ENCODE peak calls at places on chromosomes 11 and 22, in ten cellular contexts. G is fibroblast of lung, K is epithelial cell of esophagus, P is stomach, H is lung, J is AG04450, U is iPS DF 6.9, Q is IMR-90, B is colonic mucosa, L is tibial artery. S is an unnamed sample.

GRCh38 chr22:24302591-24302990 is 32.0 kb downstream of the SPECC1L start:
- DNase-seq in G (no peak), K (no peak), P (no peak), H (no peak), J (no peak), U (no peak), Q (no peak), B (peak), L (no peak), S (no peak)

GRCh38 chr11:3043315-3043871 is 13.8 kb downstream of the CARS1 start:
- DNase-seq in G (peak), K (no peak), P (peak), H (no peak), J (no peak), U (no peak), Q (no peak), B (no peak), L (peak), S (peak)

GRCh38 chr11:86064236-86064803 is 4.6 kb downstream of the PICALM start:
- DNase-seq in G (peak), K (peak), P (no peak), H (no peak), J (no peak), U (no peak), Q (peak), B (no peak), L (no peak), S (no peak)

GRCh38 chr22:30823015-30823370 is 128.3 kb downstream of the OSBP2 start:
- DNase-seq in G (no peak), K (peak), P (no peak), H (no peak), J (no peak), U (no peak), Q (no peak), B (no peak), L (no peak), S (no peak)

GRCh38 chr22:49208768-49209252 is 618.9 kb downstream of the BRD1 start:
- DNase-seq in G (no peak), K (no peak), P (peak), H (no peak), J (no peak), U (no peak), Q (no peak), B (no peak), L (peak), S (peak)

GRCh38 chr11:70608568-70609314 is 210.4 kb downstream of the CTTN start:
- DNase-seq in G (peak), K (no peak), P (no peak), H (no peak), J (no peak), U (no peak), Q (peak), B (no peak), L (no peak), S (no peak)

GRCh38 chr11:3631331-3631730 is 10.5 kb downstream of the ART5 start:
- DNase-seq in G (no peak), K (peak), P (no peak), H (no peak), J (no peak), U (no peak), Q (no peak), B (no peak), L (no peak), S (no peak)

GRCh38 chr22:39300198-39300830 is 19.1 kb downstream of the RPL3 start:
- DNase-seq in G (no peak), K (no peak), P (no peak), H (no peak), J (no peak), U (no peak), Q (no peak), B (no peak), L (peak), S (peak)

GRCh38 chr11:94909371-94909820 is 64.0 kb downstream of the CWC15 start:
- DNase-seq in G (peak), K (no peak), P (no peak), H (no peak), J (no peak), U (no peak), Q (peak), B (no peak), L (no peak), S (no peak)

GRCh38 chr11:12269104-12269441 is 108.3 kb upstream of the PARVA start:
- DNase-seq in G (no peak), K (peak), P (peak), H (peak), J (no peak), U (no peak), Q (peak), B (peak), L (no peak), S (peak)

GRCh38 chr11:112877561-112877960 is 83.7 kb upstream of the NCAM1 start:
- DNase-seq in G (no peak), K (no peak), P (no peak), H (no peak), J (no peak), U (no peak), Q (no peak), B (no peak), L (no peak), S (no peak)

GRCh38 chr22:47304191-47304831 is 541.9 kb downstream of the TBC1D22A start:
- DNase-seq in G (no peak), K (no peak), P (peak), H (no peak), J (no peak), U (no peak), Q (no peak), B (no peak), L (no peak), S (peak)

GRCh38 chr11:10285148-10285802 is 8.7 kb downstream of the SBF2 start:
- DNase-seq in G (no peak), K (peak), P (no peak), H (no peak), J (no peak), U (no peak), Q (no peak), B (no peak), L (no peak), S (no peak)

GRCh38 chr11:117072517-117073218 is 25.6 kb downstream of the SIK3 start:
- DNase-seq in G (peak), K (peak), P (no peak), H (no peak), J (peak), U (no peak), Q (peak), B (no peak), L (no peak), S (no peak)

GRCh38 chr11:58640386-58641023 is 18.0 kb downstream of the CNTF start:
- DNase-seq in G (no peak), K (no peak), P (no peak), H (no peak), J (no peak), U (no peak), Q (no peak), B (no peak), L (no peak), S (no peak)

GRCh38 chr22:17742528-17742902 is 31.8 kb downstream of the BID start:
- DNase-seq in G (peak), K (peak), P (peak), H (peak), J (peak), U (peak), Q (peak), B (peak), L (no peak), S (no peak)

GRCh38 chr11:102254047-102254446 is 63.2 kb upstream of the BIRC3 start:
- DNase-seq in G (no peak), K (no peak), P (no peak), H (no peak), J (no peak), U (no peak), Q (no peak), B (no peak), L (no peak), S (no peak)

GRCh38 chr11:2207773-2208621 is 36.4 kb upstream of the TH start:
- DNase-seq in G (no peak), K (no peak), P (peak), H (no peak), J (no peak), U (no peak), Q (no peak), B (peak), L (peak), S (peak)

GRCh38 chr11:117861151-117862018 is 15.1 kb downstream of the FXYD6 start:
- DNase-seq in G (no peak), K (peak), P (peak), H (no peak), J (no peak), U (peak), Q (no peak), B (no peak), L (no peak), S (no peak)

GRCh38 chr11:119248750-119249670 is 42.9 kb downstream of the CBL start:
- DNase-seq in G (no peak), K (no peak), P (no peak), H (no peak), J (no peak), U (no peak), Q (no peak), B (no peak), L (no peak), S (no peak)

GRCh38 chr11:59807047-59807446 is 3.5 kb downstream of the MRPL16 start:
- DNase-seq in G (no peak), K (no peak), P (no peak), H (no peak), J (no peak), U (no peak), Q (no peak), B (no peak), L (no peak), S (no peak)

GRCh38 chr22:25013634-25014033 is 61.1 kb downstream of the KIAA1671 start:
- DNase-seq in G (no peak), K (peak), P (no peak), H (no peak), J (no peak), U (no peak), Q (no peak), B (peak), L (no peak), S (no peak)

GRCh38 chr11:30801357-30801756 is 215.2 kb upstream of the MPPED2 start:
- DNase-seq in G (no peak), K (no peak), P (no peak), H (no peak), J (no peak), U (no peak), Q (no peak), B (no peak), L (no peak), S (no peak)

GRCh38 chr22:37610480-37611148 is 2.0 kb downstream of the GGA1 start:
- DNase-seq in G (no peak), K (peak), P (no peak), H (no peak), J (no peak), U (no peak), Q (no peak), B (peak), L (no peak), S (no peak)

GRCh38 chr11:117914398-117914761 is 14.8 kb downstream of the TMPRSS13 start:
- DNase-seq in G (no peak), K (no peak), P (no peak), H (no peak), J (no peak), U (no peak), Q (no peak), B (no peak), L (no peak), S (peak)

GRCh38 chr11:110069158-110069737 is 23.9 kb upstream of the ZC3H12C start:
- DNase-seq in G (peak), K (peak), P (peak), H (peak), J (no peak), U (no peak), Q (peak), B (peak), L (peak), S (no peak)

GRCh38 chr11:86524603-86525352 is 147.6 kb downstream of the ME3 start:
- DNase-seq in G (peak), K (peak), P (no peak), H (no peak), J (no peak), U (no peak), Q (peak), B (no peak), L (no peak), S (no peak)

GRCh38 chr11:64763804-64764611 is 4.2 kb upstream of the PYGM start:
- DNase-seq in G (no peak), K (no peak), P (peak), H (no peak), J (no peak), U (no peak), Q (no peak), B (no peak), L (peak), S (no peak)

GRCh38 chr22:22427542-22428065 is 80.9 kb downstream of the ZNF280B start:
- DNase-seq in G (no peak), K (no peak), P (no peak), H (no peak), J (no peak), U (no peak), Q (no peak), B (no peak), L (no peak), S (no peak)

GRCh38 chr11:130531061-130531460 is 82.6 kb downstream of the ADAMTS15 start:
- DNase-seq in G (peak), K (no peak), P (no peak), H (no peak), J (no peak), U (no peak), Q (no peak), B (no peak), L (no peak), S (no peak)

GRCh38 chr22:38570841-38571364 is 920 bp upstream of the DMC1 start:
- DNase-seq in G (peak), K (peak), P (peak), H (no peak), J (no peak), U (no peak), Q (peak), B (peak), L (peak), S (peak)

GRCh38 chr11:124670732-124671131 is 2.8 kb downstream of the SIAE start:
- DNase-seq in G (no peak), K (peak), P (no peak), H (no peak), J (no peak), U (no peak), Q (peak), B (no peak), L (no peak), S (no peak)

GRCh38 chr11:109865558-109866186 is 227.5 kb upstream of the ZC3H12C start:
- DNase-seq in G (no peak), K (peak), P (no peak), H (no peak), J (no peak), U (no peak), Q (no peak), B (peak), L (no peak), S (no peak)

GRCh38 chr11:117900720-117901440 is 24.4 kb upstream of the FXYD6 start:
- DNase-seq in G (no peak), K (peak), P (no peak), H (no peak), J (no peak), U (no peak), Q (no peak), B (no peak), L (no peak), S (no peak)

GRCh38 chr11:78449866-78450265 is 32.2 kb upstream of the GAB2 start:
- DNase-seq in G (peak), K (no peak), P (no peak), H (no peak), J (no peak), U (no peak), Q (peak), B (no peak), L (no peak), S (no peak)

DNA sequence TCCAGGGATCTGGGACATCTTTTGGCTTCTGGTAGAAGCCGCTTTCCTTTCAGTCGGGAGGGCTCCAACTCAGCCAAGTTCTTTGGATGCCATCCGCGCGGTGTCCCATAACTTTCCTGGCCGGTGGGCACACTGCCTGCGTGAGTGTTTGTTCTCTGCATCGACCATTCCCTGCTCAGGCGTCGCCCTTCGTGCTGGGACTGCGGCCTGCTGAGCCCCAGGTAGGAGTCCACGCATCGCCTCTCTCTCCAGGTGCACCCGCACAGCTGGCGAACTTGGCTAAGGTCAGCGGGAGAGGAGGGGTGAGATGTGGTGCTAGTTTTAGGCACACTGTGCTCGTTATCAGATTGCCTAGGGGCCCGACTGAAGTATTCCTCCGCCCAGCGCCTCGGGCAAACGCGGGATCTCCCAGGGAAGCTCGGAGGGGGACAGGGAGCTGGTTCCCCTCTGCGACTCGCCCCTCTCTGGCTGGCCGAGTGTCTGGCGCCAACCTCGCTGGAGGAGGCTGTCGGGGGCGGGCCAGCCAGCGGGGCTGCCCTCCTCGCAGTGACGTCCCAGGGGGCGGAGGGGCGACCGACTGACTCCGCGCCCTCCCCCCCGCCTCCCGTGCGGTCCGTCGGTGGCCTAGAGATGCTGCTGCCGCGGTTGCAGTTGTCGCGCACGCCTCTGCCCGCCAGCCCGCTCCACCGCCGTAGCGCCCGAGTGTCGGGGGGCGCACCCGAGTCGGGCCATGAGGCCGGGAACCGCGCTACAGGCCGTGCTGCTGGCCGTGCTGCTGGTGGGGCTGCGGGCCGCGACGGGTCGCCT is at the start of gene LAYN:
- DNase-seq in G (peak), K (peak), P (peak), H (no peak), J (no peak), U (no peak), Q (peak), B (peak), L (peak), S (peak)
- H3K4me3 ChIP-seq in G (peak), K (peak), P (peak), H (peak), J (peak), U (peak), Q (peak), B (peak), L (peak), S (peak)

GRCh38 chr11:89495951-89496350 is 4.8 kb upstream of the NOX4 start:
- DNase-seq in G (peak), K (peak), P (no peak), H (no peak), J (peak), U (no peak), Q (peak), B (no peak), L (peak), S (no peak)

GRCh38 chr11:89487016-89487415 is 4.2 kb downstream of the NOX4 start:
- DNase-seq in G (peak), K (no peak), P (no peak), H (no peak), J (no peak), U (no peak), Q (peak), B (no peak), L (no peak), S (no peak)

GRCh38 chr11:89489930-89490329 is 1.2 kb downstream of the NOX4 start:
- DNase-seq in G (peak), K (peak), P (no peak), H (no peak), J (no peak), U (no peak), Q (peak), B (no peak), L (no peak), S (no peak)

GRCh38 chr11:89491141-89491690 is at the start of gene NOX4:
- DNase-seq in G (peak), K (peak), P (peak), H (no peak), J (no peak), U (no peak), Q (peak), B (no peak), L (peak), S (no peak)
- H3K4me3 ChIP-seq in G (peak), K (peak), P (peak), H (peak), J (peak), U (peak), Q (peak), B (peak), L (peak), S (peak)

GRCh38 chr11:44574620-44575287 is 9.3 kb downstream of the CD82 start:
- DNase-seq in G (peak), K (peak), P (peak), H (no peak), J (peak), U (no peak), Q (peak), B (no peak), L (no peak), S (no peak)
- H3K4me3 ChIP-seq in G (no peak), K (no peak), P (no peak), H (no peak), J (no peak), U (no peak), Q (no peak), B (no peak), L (no peak), S (no peak)

DNA sequence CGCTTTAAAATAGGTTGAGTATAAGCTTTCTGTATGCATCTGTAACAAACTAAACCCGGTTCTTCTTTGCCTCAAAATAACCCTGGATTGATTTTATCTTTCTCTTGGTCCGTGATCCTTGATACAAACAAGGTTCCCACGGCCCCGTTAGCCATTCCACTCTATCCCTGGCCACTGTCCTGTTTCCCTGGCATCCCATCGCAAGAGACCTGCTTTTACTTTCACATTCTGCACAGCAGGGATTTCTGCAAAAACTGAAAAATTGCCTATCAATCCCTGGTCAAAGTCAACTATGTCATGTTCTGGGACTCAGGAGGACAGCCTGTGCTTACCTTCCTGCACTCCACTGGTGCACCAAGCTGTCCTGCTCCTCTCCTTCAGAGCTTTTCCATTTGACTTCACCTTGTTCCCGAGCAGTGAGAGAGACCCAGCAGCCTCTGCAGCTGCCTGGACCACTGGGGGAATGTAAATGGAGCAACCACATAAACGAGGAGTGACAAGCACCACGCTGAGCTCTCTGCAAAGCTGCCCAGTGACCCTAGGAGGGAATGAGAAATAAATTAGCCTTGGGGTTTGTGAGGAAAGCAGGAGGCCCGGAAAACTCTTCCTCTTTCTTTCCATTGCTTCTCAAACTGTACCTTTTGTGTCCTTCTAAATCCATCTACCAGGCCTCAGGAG is 175.9 kb downstream of the NTM start:
- DNase-seq in G (peak), K (no peak), P (no peak), H (no peak), J (no peak), U (no peak), Q (no peak), B (no peak), L (no peak), S (no peak)
- H3K4me3 ChIP-seq in G (no peak), K (no peak), P (peak), H (no peak), J (peak), U (no peak), Q (peak), B (no peak), L (no peak), S (peak)

GRCh38 chr11:72752088-72752914 is at the start of gene ARAP1:
- DNase-seq in G (peak), K (peak), P (peak), H (peak), J (no peak), U (no peak), Q (peak), B (peak), L (peak), S (peak)
- H3K4me3 ChIP-seq in G (peak), K (peak), P (peak), H (peak), J (peak), U (peak), Q (peak), B (peak), L (peak), S (peak)

DNA sequence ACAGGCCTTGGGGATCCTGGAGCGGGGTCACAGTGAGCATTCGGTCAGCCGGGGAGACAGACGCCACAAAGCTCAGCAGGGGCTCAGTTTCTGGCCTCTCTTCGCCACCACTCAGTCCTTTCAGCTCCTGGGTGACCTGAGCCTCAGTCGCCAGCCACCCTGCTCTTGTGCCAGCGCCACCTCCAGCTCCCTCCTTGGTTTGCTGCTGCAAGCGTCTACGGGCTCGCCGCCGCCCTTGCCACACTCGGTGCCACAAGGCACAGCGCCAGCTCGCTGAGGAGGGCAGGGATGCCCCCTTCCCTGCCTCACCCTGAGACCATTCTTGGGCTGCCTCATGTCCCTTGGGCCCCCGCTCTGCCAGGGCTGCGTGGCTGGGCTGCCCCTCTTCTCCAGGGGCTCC is 1.5 kb upstream of the EEF1G start:
- DNase-seq in G (no peak), K (no peak), P (peak), H (no peak), J (no peak), U (no peak), Q (no peak), B (peak), L (no peak), S (no peak)
- H3K4me3 ChIP-seq in G (peak), K (no peak), P (peak), H (no peak), J (peak), U (no peak), Q (peak), B (peak), L (peak), S (peak)

S was measured in breast epithelium.